ENCODE peak calls at places on chromosomes 16 and 17, in four cellular contexts. V is breast epithelium, D is right lobe of liver, W is heart right ventricle. F is an unnamed sample.

GRCh38 chr17:75703591-75703990 is 17.7 kb upstream of the ITGB4 start:
- DNase-seq in V (no peak), D (no peak), W (no peak), F (no peak)

GRCh38 chr17:83125515-83126274 is 46.3 kb downstream of the METRNL start:
- DNase-seq in V (peak; percentile 53), D (no peak), W (no peak), F (no peak)

GRCh38 chr16:22712471-22712870 is 101.5 kb upstream of the HS3ST2 start:
- DNase-seq in V (no peak), D (no peak), W (no peak), F (no peak)

GRCh38 chr17:37261286-37261685 is 114.5 kb upstream of the C17orf78 start:
- DNase-seq in V (no peak), D (no peak), W (no peak), F (no peak)

GRCh38 chr16:23514381-23515152 is 4.3 kb upstream of the GGA2 start:
- DNase-seq in V (no peak), D (no peak), W (no peak), F (no peak)

GRCh38 chr17:22459331-22459952 is 767.1 kb downstream of the KCNJ18 start:
- DNase-seq in V (no peak), D (no peak), W (no peak), F (no peak)

GRCh38 chr16:720507-720989 is 398 bp upstream of the ANTKMT start:
- DNase-seq in V (no peak), D (no peak), W (peak; percentile 66), F (no peak)

GRCh38 chr17:37797206-37797605 is 52.3 kb upstream of the HNF1B start:
- DNase-seq in V (no peak), D (no peak), W (no peak), F (no peak)

GRCh38 chr16:305916-306315 is 23.0 kb downstream of the PDIA2 start:
- DNase-seq in V (no peak), D (no peak), W (no peak), F (no peak)

GRCh38 chr17:58333396-58334207 is 5.0 kb upstream of the TSPOAP1 start:
- DNase-seq in V (no peak), D (no peak), W (no peak), F (no peak)

GRCh38 chr16:89003831-89004208 is 26.8 kb upstream of the CBFA2T3 start:
- DNase-seq in V (no peak), D (no peak), W (no peak), F (no peak)

GRCh38 chr16:47317465-47318240 is 143.2 kb downstream of the ITFG1 start:
- DNase-seq in V (no peak), D (no peak), W (no peak), F (no peak)

GRCh38 chr17:55237268-55237667 is 27.5 kb upstream of the HLF start:
- DNase-seq in V (no peak), D (no peak), W (no peak), F (no peak)

GRCh38 chr17:28726912-28727726 is 1.1 kb upstream of the TLCD1 start:
- DNase-seq in V (peak; percentile 96), D (peak; percentile 94), W (peak; percentile 90), F (peak; percentile 98)

GRCh38 chr17:70446446-70446845 is 277.1 kb downstream of the KCNJ2 start:
- DNase-seq in V (no peak), D (no peak), W (no peak), F (no peak)

GRCh38 chr17:83078378-83079339 is 750 bp upstream of the METRNL start:
- DNase-seq in V (no peak), D (peak; percentile 48), W (no peak), F (no peak)

GRCh38 chr17:15230866-15231265 is 34.3 kb downstream of the PMP22 start:
- DNase-seq in V (no peak), D (no peak), W (no peak), F (no peak)

GRCh38 chr17:72351884-72352346 is 231.1 kb downstream of the SOX9 start:
- DNase-seq in V (no peak), D (no peak), W (no peak), F (no peak)

GRCh38 chr17:17553217-17554195 is 38.0 kb downstream of the PEMT start:
- DNase-seq in V (no peak), D (no peak), W (no peak), F (no peak)

GRCh38 chr17:66429680-66430079 is 127.3 kb downstream of the PRKCA start:
- DNase-seq in V (no peak), D (no peak), W (no peak), F (no peak)

GRCh38 chr17:49715221-49715620 is 7.5 kb upstream of the SLC35B1 start:
- DNase-seq in V (no peak), D (no peak), W (no peak), F (no peak)

GRCh38 chr17:39069114-39069756 is 82.2 kb downstream of the PLXDC1 start:
- DNase-seq in V (no peak), D (no peak), W (no peak), F (no peak)

GRCh38 chr16:20867585-20867984 is 32.6 kb downstream of the DCUN1D3 start:
- DNase-seq in V (no peak), D (no peak), W (no peak), F (no peak)

GRCh38 chr17:68684860-68685493 is 83.8 kb upstream of the FAM20A start:
- DNase-seq in V (no peak), D (no peak), W (no peak), F (no peak)
- H3K27ac ChIP-seq in V (peak overlapping the region; percentile 26), D (no peak overlapping the region), W (peak overlapping the region; percentile 48), F (no peak overlapping the region)

DNA sequence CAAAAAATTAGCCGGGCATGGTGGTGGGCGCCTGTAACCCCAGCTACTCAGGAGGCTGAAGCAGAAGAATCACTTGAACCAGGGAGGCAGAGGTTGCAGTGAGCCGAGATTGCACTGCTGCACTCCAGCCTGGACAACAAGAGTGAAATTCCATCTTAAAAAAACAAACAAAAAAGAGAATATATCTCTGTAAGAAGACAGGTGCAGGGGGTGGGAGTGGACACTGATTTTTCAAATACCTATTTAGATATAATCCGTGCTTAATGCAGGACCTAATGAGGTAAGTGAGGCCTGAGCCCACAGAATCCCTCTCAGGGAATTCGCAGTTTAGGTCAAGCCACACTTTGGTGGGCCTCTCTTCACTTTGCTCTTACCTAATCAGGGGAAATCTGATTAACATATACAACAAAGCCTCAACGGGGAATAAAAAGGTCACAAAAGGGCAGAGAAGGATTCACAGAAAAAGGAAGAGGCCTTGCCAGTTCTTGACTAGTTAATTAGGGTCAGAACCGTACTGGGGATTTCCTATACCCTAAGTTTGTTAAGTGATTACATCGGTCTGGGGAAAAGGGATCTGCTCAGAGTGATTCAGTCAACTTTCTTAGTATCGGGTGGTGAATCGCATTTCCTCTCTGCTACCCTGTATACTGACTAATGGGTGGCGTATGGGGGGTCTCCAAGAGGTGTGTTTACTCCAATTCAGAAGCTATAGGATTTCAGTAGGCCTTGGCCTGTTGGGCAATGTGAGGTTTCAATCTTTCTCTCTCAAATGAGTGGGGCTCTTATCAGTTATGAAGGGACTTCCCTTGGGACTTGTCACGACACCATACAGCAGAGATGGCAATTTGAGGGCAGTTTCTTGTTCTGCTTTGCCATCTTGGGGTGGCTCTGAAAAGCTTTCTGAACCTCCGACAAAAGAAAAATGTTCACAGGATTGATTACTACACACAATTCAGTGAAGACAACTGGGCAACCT is 1.9 kb upstream of the NFAT5 start:
- DNase-seq in V (no peak), D (no peak), W (no peak), F (no peak)
- H3K27ac ChIP-seq in V (peak overlapping the region; percentile 100), D (peak overlapping the region; percentile 2), W (peak overlapping the region; percentile 99), F (peak overlapping the region; percentile 99)

DNA sequence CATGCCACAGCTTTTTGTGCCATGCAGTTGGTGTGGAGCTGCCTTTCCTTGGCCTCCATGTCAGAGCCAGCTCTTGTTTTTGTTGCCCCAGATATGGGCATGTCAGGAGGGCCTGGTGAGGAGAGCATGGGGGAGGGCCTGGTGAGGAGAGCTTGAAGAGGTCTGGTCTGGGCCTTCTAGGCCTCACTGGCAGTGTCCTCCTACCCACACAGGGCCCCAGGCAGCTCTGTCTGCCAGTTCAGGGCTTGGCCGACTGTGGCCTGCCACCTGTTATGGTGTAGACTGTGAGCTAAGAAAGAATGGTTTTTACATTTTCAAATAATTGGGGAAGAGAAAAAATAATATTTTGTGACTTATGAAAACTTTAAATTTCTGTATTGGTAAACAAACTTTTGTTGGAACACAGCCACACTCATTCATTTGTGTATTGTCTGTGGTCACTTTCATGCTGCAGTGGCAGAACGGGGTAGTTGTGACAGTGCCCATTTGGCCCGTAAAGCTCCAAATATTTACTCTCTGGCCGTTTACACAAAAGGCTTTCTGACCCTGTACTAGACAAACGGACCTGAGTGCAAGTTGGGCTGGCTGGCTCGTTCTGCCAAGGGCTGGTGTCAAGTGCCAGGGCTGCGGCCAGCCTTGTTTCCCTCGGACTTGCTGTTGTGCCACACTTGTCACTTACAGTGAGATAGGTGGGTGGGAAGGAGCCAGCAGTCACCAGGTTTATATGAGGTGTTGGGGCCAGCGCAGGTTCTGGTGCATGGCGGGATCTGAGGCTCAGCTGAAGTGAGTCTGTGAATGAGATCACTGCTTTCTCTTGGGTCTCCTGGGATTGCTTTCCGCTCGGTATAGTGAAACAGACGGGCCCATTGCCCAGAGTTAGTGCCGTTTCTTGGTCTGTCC is 18.2 kb downstream of the PGS1 start:
- DNase-seq in V (peak; percentile 63), D (peak; percentile 79), W (peak; percentile 67), F (no peak)
- H3K27ac ChIP-seq in V (peak overlapping the region; percentile 73), D (peak overlapping the region; percentile 42), W (peak overlapping the region; percentile 82), F (peak overlapping the region; percentile 66)

DNA sequence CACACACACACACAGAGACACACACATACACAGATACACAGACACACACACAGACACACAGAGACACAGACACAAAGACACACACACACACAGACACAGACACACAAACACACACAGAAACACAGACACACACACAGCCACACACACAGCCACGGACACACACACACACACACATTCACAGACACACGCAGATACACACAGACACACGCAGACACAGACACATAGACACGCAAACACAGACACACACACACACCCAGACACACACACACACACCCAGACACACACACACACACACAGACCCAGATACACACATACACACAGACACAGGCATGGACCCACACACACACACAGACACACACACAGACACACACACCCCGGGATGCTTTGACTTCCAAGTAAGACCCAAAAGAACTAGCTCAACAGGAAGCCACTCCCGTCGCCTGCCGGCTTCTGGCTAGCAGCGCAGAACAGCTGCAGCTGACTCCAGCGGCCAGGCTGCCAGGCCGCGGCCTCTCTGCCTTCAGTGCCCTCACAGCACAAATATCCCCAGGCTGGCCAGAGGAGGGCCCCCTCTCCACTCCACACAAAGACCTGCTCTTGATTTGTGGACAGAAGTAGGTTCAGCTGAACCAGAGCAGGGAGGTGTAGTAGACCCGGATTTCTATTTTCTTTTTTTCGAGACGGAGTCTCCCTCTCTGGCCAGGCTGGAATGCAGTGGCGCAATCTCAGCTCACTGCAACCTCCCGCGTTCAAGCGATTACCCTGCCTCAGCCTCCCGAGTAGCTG is 6.0 kb upstream of the CHRNE start:
- DNase-seq in V (peak; percentile 88), D (peak; percentile 90), W (peak; percentile 90), F (peak; percentile 96)
- H3K27ac ChIP-seq in V (peak overlapping the region; percentile 89), D (peak overlapping the region; percentile 42), W (peak overlapping the region; percentile 64), F (peak overlapping the region; percentile 62)

DNA sequence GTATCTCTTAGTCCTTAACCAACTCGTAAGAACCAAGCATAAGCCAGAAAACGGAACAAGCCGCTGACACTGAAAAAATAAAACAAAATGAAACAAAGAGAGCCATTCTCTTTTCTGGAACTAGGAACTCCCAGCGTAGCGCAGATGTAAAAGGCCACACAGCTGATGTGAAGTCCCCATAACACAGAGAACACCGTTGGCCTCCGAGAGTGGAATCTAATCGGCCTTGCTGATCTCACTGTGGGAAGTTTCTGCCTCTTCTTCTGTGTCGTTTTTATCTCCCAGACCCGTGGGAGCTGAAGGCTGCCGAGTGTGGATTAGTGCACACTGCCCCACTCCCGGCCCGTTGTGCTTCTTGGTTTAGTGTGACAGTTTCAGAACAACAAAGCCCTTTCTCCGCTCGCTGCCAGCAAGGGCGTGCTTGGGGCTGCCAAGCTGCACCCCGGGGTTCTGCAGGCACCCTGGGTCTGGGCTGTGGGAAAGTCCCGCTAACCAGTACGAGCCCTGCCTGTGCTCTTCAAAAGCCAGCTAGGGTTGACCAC is 21.7 kb downstream of the TTYH2 start:
- DNase-seq in V (no peak), D (no peak), W (no peak), F (no peak)
- H3K27ac ChIP-seq in V (peak overlapping the region; percentile 36), D (no peak overlapping the region), W (peak overlapping the region; percentile 56), F (peak overlapping the region; percentile 51)